ENCODE peak calls at places on chromosomes 4 and X, in six cellular contexts. One of them, this sample, is unnamed.

GRCh38 chr4:78691971-78692814 is 84.0 kb upstream of the BMP2K start:
- DNase-seq in A549: no peak
- DNase-seq in endothelial cell of umbilical vein: no peak
- DNase-seq in kidney epithelial cell: no peak
- DNase-seq in K562: peak
- DNase-seq in AG10803: peak
- DNase-seq in this sample: no peak

GRCh38 chr4:147480891-147481576 is at the start of gene EDNRA:
- DNase-seq in A549: peak
- DNase-seq in endothelial cell of umbilical vein: no peak
- DNase-seq in kidney epithelial cell: no peak
- DNase-seq in K562: no peak
- DNase-seq in AG10803: peak
- DNase-seq in this sample: no peak

GRCh38 chr4:157045507-157046127 is 30.3 kb upstream of the GLRB start:
- DNase-seq in A549: peak
- DNase-seq in endothelial cell of umbilical vein: peak
- DNase-seq in kidney epithelial cell: peak
- DNase-seq in K562: peak
- DNase-seq in AG10803: peak
- DNase-seq in this sample: peak

GRCh38 chr4:136763844-136764446 is 768.3 kb downstream of the PCDH18 start:
- DNase-seq in A549: no peak
- DNase-seq in endothelial cell of umbilical vein: no peak
- DNase-seq in kidney epithelial cell: no peak
- DNase-seq in K562: no peak
- DNase-seq in AG10803: no peak
- DNase-seq in this sample: no peak

GRCh38 chrX:8579602-8580001 is 115.0 kb downstream of the VCX3B start:
- DNase-seq in A549: no peak
- DNase-seq in endothelial cell of umbilical vein: no peak
- DNase-seq in kidney epithelial cell: no peak
- DNase-seq in K562: no peak
- DNase-seq in AG10803: no peak
- DNase-seq in this sample: no peak

GRCh38 chr4:52103314-52103713 is 52.2 kb downstream of the SPATA18 start:
- DNase-seq in A549: peak
- DNase-seq in endothelial cell of umbilical vein: peak
- DNase-seq in kidney epithelial cell: no peak
- DNase-seq in K562: no peak
- DNase-seq in AG10803: peak
- DNase-seq in this sample: no peak

GRCh38 chr4:7461171-7461570 is 26.4 kb upstream of the PSAPL1 start:
- DNase-seq in A549: no peak
- DNase-seq in endothelial cell of umbilical vein: no peak
- DNase-seq in kidney epithelial cell: no peak
- DNase-seq in K562: no peak
- DNase-seq in AG10803: no peak
- DNase-seq in this sample: no peak

GRCh38 chr4:83067058-83067639 is 32.2 kb downstream of the COPS4 start:
- DNase-seq in A549: peak
- DNase-seq in endothelial cell of umbilical vein: no peak
- DNase-seq in kidney epithelial cell: no peak
- DNase-seq in K562: no peak
- DNase-seq in AG10803: no peak
- DNase-seq in this sample: no peak

GRCh38 chrX:13317366-13317765 is 2.5 kb downstream of the ATXN3L start:
- DNase-seq in A549: no peak
- DNase-seq in endothelial cell of umbilical vein: no peak
- DNase-seq in kidney epithelial cell: no peak
- DNase-seq in K562: no peak
- DNase-seq in AG10803: no peak
- DNase-seq in this sample: no peak

GRCh38 chr4:123709336-123709735 is 312.7 kb downstream of the SPRY1 start:
- DNase-seq in A549: no peak
- DNase-seq in endothelial cell of umbilical vein: peak
- DNase-seq in kidney epithelial cell: no peak
- DNase-seq in K562: no peak
- DNase-seq in AG10803: no peak
- DNase-seq in this sample: no peak

GRCh38 chrX:124940536-124940935 is 379.1 kb upstream of the TEX13C start:
- DNase-seq in A549: no peak
- DNase-seq in endothelial cell of umbilical vein: no peak
- DNase-seq in kidney epithelial cell: no peak
- DNase-seq in K562: no peak
- DNase-seq in AG10803: no peak
- DNase-seq in this sample: no peak

GRCh38 chrX:104419211-104419610 is 146.8 kb upstream of the IL1RAPL2 start:
- DNase-seq in A549: no peak
- DNase-seq in endothelial cell of umbilical vein: no peak
- DNase-seq in kidney epithelial cell: no peak
- DNase-seq in K562: no peak
- DNase-seq in AG10803: no peak
- DNase-seq in this sample: no peak

GRCh38 chrX:132614297-132614696 is 125.5 kb upstream of the MBNL3 start:
- DNase-seq in A549: peak
- DNase-seq in endothelial cell of umbilical vein: no peak
- DNase-seq in kidney epithelial cell: no peak
- DNase-seq in K562: no peak
- DNase-seq in AG10803: no peak
- DNase-seq in this sample: no peak

GRCh38 chrX:132613801-132614200 is 125.0 kb upstream of the MBNL3 start:
- DNase-seq in A549: no peak
- DNase-seq in endothelial cell of umbilical vein: no peak
- DNase-seq in kidney epithelial cell: no peak
- DNase-seq in K562: no peak
- DNase-seq in AG10803: no peak
- DNase-seq in this sample: no peak

GRCh38 chrX:132612990-132613564 is 124.2 kb upstream of the MBNL3 start:
- DNase-seq in A549: peak
- DNase-seq in endothelial cell of umbilical vein: peak
- DNase-seq in kidney epithelial cell: no peak
- DNase-seq in K562: peak
- DNase-seq in AG10803: peak
- DNase-seq in this sample: no peak

GRCh38 chrX:132618810-132619209 is 130.0 kb upstream of the MBNL3 start:
- DNase-seq in A549: no peak
- DNase-seq in endothelial cell of umbilical vein: no peak
- DNase-seq in kidney epithelial cell: no peak
- DNase-seq in K562: no peak
- DNase-seq in AG10803: no peak
- DNase-seq in this sample: no peak

DNA sequence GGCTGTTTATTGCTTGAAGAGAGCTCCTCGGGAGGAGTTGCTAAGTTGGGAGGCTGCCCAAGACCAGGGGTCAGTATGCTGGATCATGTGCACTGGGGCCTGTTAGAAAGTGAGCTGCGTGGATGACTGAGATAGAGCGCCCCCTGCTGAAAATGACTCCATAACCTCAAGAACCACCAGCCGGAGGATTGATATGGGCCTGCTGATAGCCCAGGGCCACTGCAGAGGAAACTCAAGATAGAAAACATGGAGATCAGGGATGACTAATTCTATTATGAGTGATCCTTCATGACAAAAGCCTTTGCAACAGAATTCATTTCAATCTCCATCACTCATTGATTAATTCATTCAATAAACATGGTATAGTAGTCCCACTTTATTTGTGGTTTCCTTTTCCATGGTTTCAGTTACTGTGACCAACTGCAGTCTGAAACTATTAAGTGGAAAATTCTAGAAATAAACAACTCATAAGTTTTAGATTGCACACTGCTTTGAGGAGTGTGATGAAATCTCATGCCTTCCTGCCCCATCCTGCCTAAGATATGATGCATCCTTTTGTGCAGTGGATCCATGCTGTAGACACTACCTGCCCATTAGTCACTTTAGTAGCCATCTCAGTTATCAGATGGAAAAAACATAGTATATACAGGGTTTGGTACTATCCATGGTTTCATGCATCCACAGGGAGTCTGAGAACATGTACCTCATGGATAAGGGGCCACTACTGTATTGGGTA is 126.7 kb upstream of the MBNL3 start:
- DNase-seq in A549: peak
- DNase-seq in endothelial cell of umbilical vein: peak
- DNase-seq in kidney epithelial cell: no peak
- DNase-seq in K562: peak
- DNase-seq in AG10803: peak
- DNase-seq in this sample: no peak
- TF ChIP-seq CTCF in A549: peak
- TF ChIP-seq CTCF in endothelial cell of umbilical vein: peak
- TF ChIP-seq CTCF in kidney epithelial cell: peak
- TF ChIP-seq CTCF in K562: peak
- TF ChIP-seq CTCF in AG10803: peak
- TF ChIP-seq CTCF in this sample: peak

DNA sequence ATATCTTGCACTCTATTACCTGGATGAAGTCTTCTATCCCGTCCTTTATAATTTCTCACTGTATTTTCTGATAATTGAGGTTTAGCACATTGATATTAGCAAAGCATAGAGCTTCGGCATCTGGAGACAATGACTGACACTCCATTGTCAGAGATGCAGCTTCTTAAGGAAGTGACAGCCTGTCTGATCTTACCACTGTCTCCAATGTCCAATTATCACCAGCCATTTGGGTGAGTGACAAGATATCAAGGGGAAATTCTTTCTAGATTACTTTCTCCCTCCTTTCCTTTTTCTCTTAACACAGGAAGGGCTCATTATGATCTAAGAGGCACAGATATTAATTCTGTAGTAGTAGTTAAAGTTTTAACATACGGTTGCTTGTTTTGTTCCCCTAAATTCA is 86.4 kb downstream of the LDB2 start:
- DNase-seq in A549: no peak
- DNase-seq in endothelial cell of umbilical vein: peak
- DNase-seq in kidney epithelial cell: no peak
- DNase-seq in K562: no peak
- DNase-seq in AG10803: no peak
- DNase-seq in this sample: no peak
- H3K4me3 ChIP-seq in A549: no peak
- H3K4me3 ChIP-seq in endothelial cell of umbilical vein: no peak
- H3K4me3 ChIP-seq in kidney epithelial cell: no peak
- H3K4me3 ChIP-seq in K562: no peak
- H3K4me3 ChIP-seq in AG10803: no peak
- H3K4me3 ChIP-seq in this sample: no peak

GRCh38 chr4:24105183-24106039 is 215.6 kb upstream of the PPARGC1A start:
- DNase-seq in A549: no peak
- DNase-seq in endothelial cell of umbilical vein: no peak
- DNase-seq in kidney epithelial cell: no peak
- DNase-seq in K562: no peak
- DNase-seq in AG10803: peak
- DNase-seq in this sample: peak
- TF ChIP-seq CTCF in A549: no peak
- TF ChIP-seq CTCF in endothelial cell of umbilical vein: no peak
- TF ChIP-seq CTCF in kidney epithelial cell: no peak
- TF ChIP-seq CTCF in K562: no peak
- TF ChIP-seq CTCF in AG10803: no peak
- TF ChIP-seq CTCF in this sample: no peak

GRCh38 chrX:66166671-66167070 is 2.6 kb downstream of the HEPH start:
- DNase-seq in A549: no peak
- DNase-seq in endothelial cell of umbilical vein: no peak
- DNase-seq in kidney epithelial cell: no peak
- DNase-seq in K562: no peak
- DNase-seq in AG10803: no peak
- DNase-seq in this sample: no peak
- H3K4me3 ChIP-seq in A549: no peak
- H3K4me3 ChIP-seq in endothelial cell of umbilical vein: no peak
- H3K4me3 ChIP-seq in kidney epithelial cell: no peak
- H3K4me3 ChIP-seq in K562: peak
- H3K4me3 ChIP-seq in AG10803: no peak
- H3K4me3 ChIP-seq in this sample: no peak

GRCh38 chr4:116055857-116056827 is 942.7 kb upstream of the NDST4 start:
- DNase-seq in A549: no peak
- DNase-seq in endothelial cell of umbilical vein: peak
- DNase-seq in kidney epithelial cell: no peak
- DNase-seq in K562: no peak
- DNase-seq in AG10803: no peak
- DNase-seq in this sample: no peak
- TF ChIP-seq CTCF in A549: peak
- TF ChIP-seq CTCF in endothelial cell of umbilical vein: peak
- TF ChIP-seq CTCF in kidney epithelial cell: peak
- TF ChIP-seq CTCF in K562: no peak
- TF ChIP-seq CTCF in AG10803: peak
- TF ChIP-seq CTCF in this sample: no peak

GRCh38 chrX:32644476-32644875 is 566.9 kb downstream of the DMD start:
- DNase-seq in A549: no peak
- DNase-seq in endothelial cell of umbilical vein: no peak
- DNase-seq in kidney epithelial cell: no peak
- DNase-seq in K562: no peak
- DNase-seq in AG10803: no peak
- DNase-seq in this sample: no peak

GRCh38 chrX:32642283-32642682 is 569.1 kb downstream of the DMD start:
- DNase-seq in A549: no peak
- DNase-seq in endothelial cell of umbilical vein: no peak
- DNase-seq in kidney epithelial cell: no peak
- DNase-seq in K562: no peak
- DNase-seq in AG10803: no peak
- DNase-seq in this sample: no peak
- H3K4me3 ChIP-seq in A549: no peak
- H3K4me3 ChIP-seq in endothelial cell of umbilical vein: no peak
- H3K4me3 ChIP-seq in kidney epithelial cell: no peak
- H3K4me3 ChIP-seq in K562: no peak
- H3K4me3 ChIP-seq in AG10803: no peak
- H3K4me3 ChIP-seq in this sample: no peak

This sample was measured in AG09309.